ENCODE peak calls at places on chromosomes 4 and X, in five cellular contexts. One of them, this sample, is unnamed. For H3K27me3, the result is how much of the 10 kb centered on the place peaks cover.

GRCh38 chrX:43559643-43560042 is 96.5 kb upstream of the MAOA start:
- DNase-seq in upper lobe of right lung: no peak
- DNase-seq in brain microvascular endothelial cell: peak
- DNase-seq in left lung: peak
- DNase-seq in stomach: peak
- DNase-seq in this sample: peak

GRCh38 chr4:126727461-126727860 is 905.3 kb upstream of the INTU start:
- DNase-seq in stomach: no peak
- DNase-seq in brain microvascular endothelial cell: peak
- DNase-seq in left lung: no peak
- DNase-seq in upper lobe of right lung: no peak
- DNase-seq in this sample: no peak

GRCh38 chr4:74770511-74770910 is 23.8 kb downstream of the BTC start:
- DNase-seq in brain microvascular endothelial cell: no peak
- DNase-seq in upper lobe of right lung: no peak
- DNase-seq in stomach: no peak
- DNase-seq in left lung: no peak
- DNase-seq in this sample: no peak

GRCh38 chr4:145179201-145179860 is 1.1 kb downstream of the OTUD4 start:
- DNase-seq in stomach: peak
- DNase-seq in upper lobe of right lung: peak
- DNase-seq in left lung: peak
- DNase-seq in brain microvascular endothelial cell: peak
- DNase-seq in this sample: peak

GRCh38 chr4:184397516-184398163 is 76.7 kb downstream of the IRF2 start:
- DNase-seq in left lung: no peak
- DNase-seq in upper lobe of right lung: no peak
- DNase-seq in stomach: no peak
- DNase-seq in brain microvascular endothelial cell: no peak
- DNase-seq in this sample: no peak

GRCh38 chrX:95764972-95765451 is 919.6 kb upstream of the DIAPH2 start:
- DNase-seq in left lung: no peak
- DNase-seq in brain microvascular endothelial cell: peak
- DNase-seq in upper lobe of right lung: no peak
- DNase-seq in stomach: no peak
- DNase-seq in this sample: no peak

GRCh38 chr4:142530724-142531123 is 315.4 kb downstream of the INPP4B start:
- DNase-seq in upper lobe of right lung: no peak
- DNase-seq in brain microvascular endothelial cell: no peak
- DNase-seq in left lung: no peak
- DNase-seq in stomach: no peak
- DNase-seq in this sample: no peak

GRCh38 chrX:49273181-49273727 is 3.7 kb downstream of the PPP1R3F start:
- DNase-seq in upper lobe of right lung: no peak
- DNase-seq in left lung: no peak
- DNase-seq in brain microvascular endothelial cell: no peak
- DNase-seq in stomach: no peak
- DNase-seq in this sample: peak

GRCh38 chr4:88108747-88109122 is 49.7 kb downstream of the ABCG2 start:
- DNase-seq in stomach: no peak
- DNase-seq in upper lobe of right lung: no peak
- DNase-seq in left lung: no peak
- DNase-seq in brain microvascular endothelial cell: no peak
- DNase-seq in this sample: no peak

GRCh38 chr4:80215449-80216052 is 18.2 kb downstream of the PRDM8 start:
- DNase-seq in left lung: no peak
- DNase-seq in upper lobe of right lung: no peak
- DNase-seq in brain microvascular endothelial cell: no peak
- DNase-seq in stomach: no peak
- DNase-seq in this sample: no peak

GRCh38 chr4:80213117-80213815 is 16.0 kb downstream of the PRDM8 start:
- DNase-seq in left lung: no peak
- DNase-seq in stomach: no peak
- DNase-seq in brain microvascular endothelial cell: peak
- DNase-seq in upper lobe of right lung: no peak
- DNase-seq in this sample: no peak

GRCh38 chr4:80220711-80221110 is 23.4 kb downstream of the PRDM8 start:
- DNase-seq in stomach: no peak
- DNase-seq in upper lobe of right lung: no peak
- DNase-seq in left lung: no peak
- DNase-seq in brain microvascular endothelial cell: no peak
- DNase-seq in this sample: no peak

GRCh38 chr4:80219301-80220025 is 22.2 kb downstream of the PRDM8 start:
- DNase-seq in stomach: no peak
- DNase-seq in brain microvascular endothelial cell: no peak
- DNase-seq in upper lobe of right lung: no peak
- DNase-seq in left lung: no peak
- DNase-seq in this sample: no peak

DNA sequence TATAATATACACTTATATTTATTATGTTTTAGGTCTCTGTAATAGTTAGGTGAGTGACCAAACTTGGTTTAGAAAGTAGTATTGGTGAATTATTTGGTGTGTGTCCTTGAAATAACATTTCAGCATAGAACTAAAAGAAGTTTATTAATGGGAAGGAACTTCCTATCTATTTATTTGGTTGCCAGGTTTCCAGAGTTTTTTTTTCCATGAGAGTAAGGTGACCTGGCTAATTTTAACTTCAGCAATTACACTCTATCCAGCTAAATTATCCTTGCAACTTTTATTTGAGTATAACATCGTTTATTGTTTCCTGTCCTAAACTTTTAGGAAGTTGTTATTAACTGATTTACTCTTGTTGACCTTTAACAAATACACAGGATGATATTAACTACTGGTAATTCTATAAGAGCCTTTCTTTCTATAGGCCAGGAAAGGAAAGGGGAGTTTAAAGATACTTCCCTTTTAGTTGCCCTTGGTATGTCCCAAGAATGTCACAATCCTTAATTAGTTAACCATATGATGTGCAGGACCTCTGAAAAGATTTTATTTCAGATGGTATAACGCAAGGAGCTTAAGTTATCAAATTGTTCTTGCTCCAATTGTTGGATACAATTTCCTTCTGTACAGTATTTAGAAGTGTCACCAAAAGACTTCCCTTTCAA is 18.9 kb downstream of the PRDM8 start:
- DNase-seq in brain microvascular endothelial cell: no peak
- DNase-seq in left lung: no peak
- DNase-seq in upper lobe of right lung: no peak
- DNase-seq in stomach: no peak
- DNase-seq in this sample: no peak
- H3K27me3 ChIP-seq in brain microvascular endothelial cell: under half
- H3K27me3 ChIP-seq in left lung: half or more
- H3K27me3 ChIP-seq in upper lobe of right lung: under half
- H3K27me3 ChIP-seq in stomach: under half
- H3K27me3 ChIP-seq in this sample: under half

DNA sequence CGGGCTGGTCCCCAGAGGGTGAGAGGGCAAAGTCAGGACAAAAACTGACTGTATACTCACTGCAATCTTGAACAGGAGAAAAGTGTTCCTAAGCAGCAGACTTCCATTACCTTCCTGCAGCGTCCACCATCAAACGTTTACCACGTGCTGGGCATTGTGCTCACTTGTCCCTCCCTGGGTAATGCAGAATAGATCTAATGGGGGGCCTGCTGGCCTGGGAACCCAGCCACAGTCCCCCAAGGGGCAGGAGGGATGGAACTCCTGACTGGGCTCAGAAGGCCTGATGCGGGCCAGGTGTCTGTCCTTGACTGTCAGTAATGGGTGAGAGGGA is 37.6 kb upstream of the FAM156A start:
- DNase-seq in brain microvascular endothelial cell: no peak
- DNase-seq in upper lobe of right lung: no peak
- DNase-seq in stomach: no peak
- DNase-seq in left lung: no peak
- DNase-seq in this sample: no peak
- H3K27ac ChIP-seq in brain microvascular endothelial cell: peak
- H3K27ac ChIP-seq in upper lobe of right lung: peak
- H3K27ac ChIP-seq in stomach: peak
- H3K27ac ChIP-seq in left lung: peak
- H3K27ac ChIP-seq in this sample: peak

DNA sequence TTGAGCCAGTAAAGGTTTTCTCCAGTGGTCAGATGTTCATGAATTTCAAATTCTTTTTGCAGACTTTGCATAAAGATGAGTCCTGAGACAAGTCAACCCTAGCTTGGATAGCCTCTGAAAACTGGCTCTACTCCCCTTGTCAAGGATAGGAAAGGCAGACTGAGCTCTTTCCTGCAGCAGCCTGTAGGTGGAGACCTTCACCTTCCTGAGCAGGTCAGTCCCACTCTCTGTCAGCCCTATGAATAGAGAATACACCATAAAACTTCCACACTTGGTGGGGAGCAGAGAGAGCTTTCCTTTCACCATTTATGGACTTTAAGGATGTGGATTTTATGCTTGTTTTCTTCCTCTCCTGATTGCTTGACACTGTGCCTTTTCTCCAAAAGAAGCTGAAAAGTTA is 41.9 kb downstream of the PCDH19 start:
- DNase-seq in stomach: no peak
- DNase-seq in left lung: no peak
- DNase-seq in brain microvascular endothelial cell: no peak
- DNase-seq in upper lobe of right lung: no peak
- DNase-seq in this sample: no peak
- TF ChIP-seq CTCF in stomach: no peak
- TF ChIP-seq CTCF in left lung: no peak
- TF ChIP-seq CTCF in brain microvascular endothelial cell: peak
- TF ChIP-seq CTCF in upper lobe of right lung: peak
- TF ChIP-seq CTCF in this sample: no peak

GRCh38 chr4:161992317-161992716 is 171.5 kb downstream of the FSTL5 start:
- DNase-seq in brain microvascular endothelial cell: no peak
- DNase-seq in upper lobe of right lung: no peak
- DNase-seq in stomach: no peak
- DNase-seq in left lung: no peak
- DNase-seq in this sample: no peak
- H3K27me3 ChIP-seq in brain microvascular endothelial cell: under half
- H3K27me3 ChIP-seq in upper lobe of right lung: under half
- H3K27me3 ChIP-seq in stomach: under half
- H3K27me3 ChIP-seq in left lung: under half
- H3K27me3 ChIP-seq in this sample: under half

GRCh38 chr4:86921608-86922252 is 13.1 kb upstream of the AFF1 start:
- DNase-seq in brain microvascular endothelial cell: no peak
- DNase-seq in left lung: no peak
- DNase-seq in upper lobe of right lung: no peak
- DNase-seq in stomach: no peak
- DNase-seq in this sample: no peak
- H3K27ac ChIP-seq in brain microvascular endothelial cell: no peak
- H3K27ac ChIP-seq in left lung: no peak
- H3K27ac ChIP-seq in upper lobe of right lung: no peak
- H3K27ac ChIP-seq in stomach: no peak
- H3K27ac ChIP-seq in this sample: no peak

GRCh38 chrX:38458071-38458470 is 103.3 kb upstream of the TSPAN7 start:
- DNase-seq in left lung: no peak
- DNase-seq in upper lobe of right lung: no peak
- DNase-seq in brain microvascular endothelial cell: no peak
- DNase-seq in stomach: no peak
- DNase-seq in this sample: no peak
- TF ChIP-seq CTCF in left lung: no peak
- TF ChIP-seq CTCF in upper lobe of right lung: peak
- TF ChIP-seq CTCF in brain microvascular endothelial cell: no peak
- TF ChIP-seq CTCF in stomach: no peak
- TF ChIP-seq CTCF in this sample: no peak

GRCh38 chr4:4341861-4342650 is 44.8 kb upstream of the NSG1 start:
- DNase-seq in brain microvascular endothelial cell: no peak
- DNase-seq in left lung: no peak
- DNase-seq in upper lobe of right lung: no peak
- DNase-seq in stomach: no peak
- DNase-seq in this sample: no peak
- H3K27me3 ChIP-seq in brain microvascular endothelial cell: under half
- H3K27me3 ChIP-seq in left lung: under half
- H3K27me3 ChIP-seq in upper lobe of right lung: under half
- H3K27me3 ChIP-seq in stomach: under half
- H3K27me3 ChIP-seq in this sample: under half

This sample was measured in CD4-positive, alpha-beta T cell.